ENCODE peak calls at places on chromosomes 1 and 21, in ten cellular contexts. Q is psoas muscle, K is fibroblast of lung, D is tibial artery, N is SK-N-SH, A is ascending aorta, J is A549, H is choroid plexus epithelial cell, L is astrocyte of the spinal cord, W is uterus. T is an unnamed sample.

GRCh38 chr1:160428655-160429054 is 28.3 kb downstream of the VANGL2 start:
- DNase-seq in Q (no peak), K (peak), D (no peak), N (peak), A (no peak), J (peak), H (peak), L (peak), W (no peak), T (no peak)

GRCh38 chr1:109620890-109621289 is 1.3 kb downstream of the AMPD2 start:
- DNase-seq in Q (peak), K (peak), D (peak), N (peak), A (peak), J (peak), H (peak), L (peak), W (peak), T (peak)

GRCh38 chr1:37031871-37032270 is 2.4 kb downstream of the GRIK3 start:
- DNase-seq in Q (no peak), K (no peak), D (no peak), N (no peak), A (no peak), J (no peak), H (no peak), L (no peak), W (no peak), T (peak)

GRCh38 chr21:42659416-42660117 is 6.1 kb downstream of the PDE9A start:
- DNase-seq in Q (peak), K (no peak), D (no peak), N (no peak), A (no peak), J (no peak), H (no peak), L (no peak), W (no peak), T (peak)

GRCh38 chr1:178374016-178374415 is 122.7 kb downstream of the CLEC20A start:
- DNase-seq in Q (no peak), K (no peak), D (no peak), N (no peak), A (no peak), J (no peak), H (no peak), L (no peak), W (no peak), T (no peak)

GRCh38 chr1:96233422-96233821 is 488.2 kb upstream of the PTBP2 start:
- DNase-seq in Q (no peak), K (no peak), D (no peak), N (no peak), A (no peak), J (no peak), H (no peak), L (peak), W (no peak), T (no peak)

GRCh38 chr1:9435101-9435636 is 104.1 kb upstream of the SLC25A33 start:
- DNase-seq in Q (no peak), K (no peak), D (no peak), N (no peak), A (no peak), J (no peak), H (no peak), L (no peak), W (no peak), T (no peak)

GRCh38 chr1:90370696-90371095 is 346.4 kb downstream of the BARHL2 start:
- DNase-seq in Q (no peak), K (no peak), D (no peak), N (no peak), A (no peak), J (no peak), H (no peak), L (peak), W (no peak), T (no peak)

GRCh38 chr1:33305016-33305415 is 15.9 kb downstream of the A3GALT2 start:
- DNase-seq in Q (no peak), K (no peak), D (peak), N (no peak), A (no peak), J (no peak), H (no peak), L (no peak), W (no peak), T (no peak)

GRCh38 chr1:55061706-55062321 is 22.5 kb downstream of the PCSK9 start:
- DNase-seq in Q (no peak), K (no peak), D (no peak), N (no peak), A (no peak), J (no peak), H (no peak), L (no peak), W (no peak), T (no peak)

GRCh38 chr1:46131727-46132528 is 501 bp downstream of the PIK3R3 start:
- DNase-seq in Q (no peak), K (peak), D (no peak), N (peak), A (no peak), J (peak), H (peak), L (peak), W (no peak), T (no peak)

GRCh38 chr1:245260116-245260882 is 105.5 kb downstream of the KIF26B start:
- DNase-seq in Q (no peak), K (no peak), D (no peak), N (peak), A (no peak), J (no peak), H (no peak), L (no peak), W (no peak), T (no peak)

GRCh38 chr1:42963378-42964005 is 4.8 kb upstream of the SLC2A1 start:
- DNase-seq in Q (no peak), K (peak), D (no peak), N (no peak), A (no peak), J (peak), H (no peak), L (peak), W (no peak), T (no peak)

GRCh38 chr1:101902199-101902598 is 94.5 kb downstream of the OLFM3 start:
- DNase-seq in Q (no peak), K (no peak), D (no peak), N (no peak), A (no peak), J (no peak), H (no peak), L (no peak), W (no peak), T (no peak)

GRCh38 chr21:44598031-44598430 is 2.4 kb upstream of the KRTAP10-7 start:
- DNase-seq in Q (no peak), K (no peak), D (no peak), N (no peak), A (no peak), J (no peak), H (no peak), L (no peak), W (no peak), T (no peak)

GRCh38 chr1:118275716-118276115 is 90.7 kb upstream of the SPAG17 start:
- DNase-seq in Q (no peak), K (no peak), D (no peak), N (no peak), A (no peak), J (no peak), H (no peak), L (no peak), W (no peak), T (no peak)

GRCh38 chr1:107933736-107934135 is 31.2 kb downstream of the VAV3 start:
- DNase-seq in Q (no peak), K (no peak), D (no peak), N (no peak), A (no peak), J (no peak), H (no peak), L (no peak), W (no peak), T (no peak)
- TF ChIP-seq CTCF in Q (no peak), K (no peak), D (no peak), N (no peak), A (no peak), J (no peak), H (no peak), L (no peak), W (no peak), T (no peak)

GRCh38 chr1:234620786-234621468 is 10.9 kb upstream of the IRF2BP2 start:
- DNase-seq in Q (no peak), K (no peak), D (no peak), N (no peak), A (no peak), J (no peak), H (no peak), L (no peak), W (no peak), T (no peak)
- H3K4me3 ChIP-seq in Q (no peak), K (no peak), D (no peak), N (no peak), A (no peak), J (no peak), H (no peak), L (no peak), W (no peak), T (no peak)

GRCh38 chr21:32994305-32994704 is 31.4 kb upstream of the OLIG2 start:
- DNase-seq in Q (no peak), K (peak), D (no peak), N (peak), A (no peak), J (no peak), H (peak), L (peak), W (no peak), T (peak)
- TF ChIP-seq CTCF in Q (peak), K (peak), D (no peak), N (peak), A (no peak), J (peak), H (peak), L (peak), W (no peak), T (peak)

DNA sequence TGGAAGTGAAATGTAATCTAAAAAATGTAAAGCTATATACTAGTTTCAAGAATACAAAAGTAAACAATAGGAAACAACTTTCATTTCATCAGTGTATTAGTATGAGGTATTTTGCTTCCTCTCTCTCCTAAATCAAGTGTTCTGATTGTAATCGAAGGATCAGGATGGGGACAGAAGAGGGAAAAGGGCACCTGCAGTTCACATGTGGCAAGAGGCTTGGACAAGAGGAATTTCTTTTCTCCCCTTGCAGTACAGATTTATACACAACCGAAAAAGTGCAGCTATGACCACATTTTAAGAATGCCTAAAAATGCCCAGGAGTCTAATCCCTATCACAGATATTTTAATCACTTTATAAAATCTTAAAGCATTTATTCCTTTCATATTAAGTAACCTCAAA is 63.7 kb downstream of the NRIP1 start:
- DNase-seq in Q (no peak), K (no peak), D (no peak), N (no peak), A (no peak), J (no peak), H (no peak), L (no peak), W (no peak), T (no peak)
- H3K4me3 ChIP-seq in Q (no peak), K (no peak), D (no peak), N (no peak), A (no peak), J (no peak), H (no peak), L (no peak), W (no peak), T (no peak)

GRCh38 chr1:147599362-147600118 is 58.2 kb downstream of the BCL9 start:
- DNase-seq in Q (peak), K (peak), D (peak), N (peak), A (peak), J (peak), H (peak), L (peak), W (peak), T (peak)

GRCh38 chr1:147598631-147599361 is 57.5 kb downstream of the BCL9 start:
- DNase-seq in Q (peak), K (no peak), D (no peak), N (peak), A (no peak), J (no peak), H (no peak), L (peak), W (peak), T (peak)

GRCh38 chr1:147597010-147597409 is 55.7 kb downstream of the BCL9 start:
- DNase-seq in Q (no peak), K (no peak), D (no peak), N (no peak), A (no peak), J (no peak), H (no peak), L (no peak), W (no peak), T (no peak)

GRCh38 chr1:147603986-147604385 is 62.7 kb downstream of the BCL9 start:
- DNase-seq in Q (no peak), K (no peak), D (no peak), N (no peak), A (no peak), J (no peak), H (no peak), L (no peak), W (no peak), T (no peak)

DNA sequence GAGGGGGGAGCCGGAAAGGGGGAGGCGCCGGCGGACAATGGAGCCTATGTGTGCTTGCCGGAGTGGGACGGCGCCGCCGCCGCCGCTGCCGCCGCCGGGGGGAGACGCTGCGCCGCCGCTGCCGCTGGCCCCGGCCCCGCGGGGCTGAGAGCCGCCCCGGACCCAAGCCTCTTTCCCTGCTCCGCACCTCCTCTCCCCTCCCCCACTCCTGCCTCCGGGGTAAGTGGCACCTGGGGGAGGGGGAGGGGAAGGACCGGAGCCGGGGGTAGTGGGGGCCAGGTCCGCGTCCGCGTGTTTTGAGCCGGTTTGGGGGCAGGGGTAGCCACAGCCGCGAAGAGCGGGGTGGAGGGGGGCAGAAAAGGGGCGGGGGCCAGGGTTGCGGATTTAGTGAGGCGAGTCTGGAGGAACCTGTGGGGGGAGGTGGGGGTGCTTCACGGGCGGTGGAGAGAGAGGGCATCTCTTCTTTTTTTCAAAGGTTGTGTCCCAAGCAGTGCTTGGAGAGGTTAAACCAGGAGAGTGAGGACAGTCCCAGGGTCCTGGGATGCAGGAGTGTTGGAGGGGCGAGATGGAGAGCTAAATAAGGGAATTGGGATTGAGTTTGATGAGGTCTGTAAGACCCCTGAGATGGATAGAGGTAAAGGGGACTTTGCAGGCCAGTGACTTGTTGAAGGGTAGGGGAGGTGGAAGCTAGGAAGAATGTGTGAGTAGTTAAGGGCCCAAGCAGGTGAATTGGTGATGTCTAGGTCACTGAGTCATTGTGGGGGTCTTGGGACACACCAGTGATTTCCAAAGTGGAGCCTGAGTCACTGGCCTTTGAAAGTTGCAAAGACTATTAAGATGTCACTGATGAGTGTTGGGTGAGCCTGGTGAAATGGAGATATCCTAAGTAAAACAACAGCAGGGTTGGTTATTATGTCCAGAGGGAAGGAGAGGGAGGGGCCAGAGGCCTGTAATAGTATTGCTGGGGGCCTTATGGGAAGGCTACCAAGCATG is 59.1 kb downstream of the BCL9 start:
- DNase-seq in Q (no peak), K (peak), D (no peak), N (no peak), A (no peak), J (peak), H (peak), L (peak), W (no peak), T (peak)
- TF ChIP-seq CTCF in Q (peak), K (no peak), D (no peak), N (no peak), A (no peak), J (peak), H (no peak), L (no peak), W (peak), T (peak)

GRCh38 chr1:89271616-89272015 is 1.0 kb downstream of the GBP5 start:
- DNase-seq in Q (no peak), K (peak), D (no peak), N (no peak), A (no peak), J (no peak), H (peak), L (peak), W (no peak), T (no peak)
- H3K4me3 ChIP-seq in Q (no peak), K (no peak), D (no peak), N (no peak), A (no peak), J (no peak), H (no peak), L (no peak), W (no peak), T (no peak)

GRCh38 chr1:8409107-8409506 is 91.2 kb downstream of the SLC45A1 start:
- DNase-seq in Q (no peak), K (peak), D (no peak), N (no peak), A (no peak), J (peak), H (peak), L (peak), W (no peak), T (no peak)
- TF ChIP-seq CTCF in Q (peak), K (peak), D (peak), N (peak), A (peak), J (peak), H (peak), L (peak), W (peak), T (no peak)

GRCh38 chr1:25729774-25730173 is 70.2 kb upstream of the SELENON start:
- DNase-seq in Q (no peak), K (no peak), D (no peak), N (no peak), A (no peak), J (no peak), H (no peak), L (no peak), W (no peak), T (no peak)
- H3K4me3 ChIP-seq in Q (no peak), K (no peak), D (no peak), N (no peak), A (no peak), J (no peak), H (no peak), L (no peak), W (no peak), T (no peak)

T was measured in WERI-Rb-1.